ENCODE peak calls at places on chromosomes 11 and 22, in five cellular contexts. A is H9, T is cardiac septum, N is MM.1S, Q is islet precursor cell. M is an unnamed sample.

GRCh38 chr22:50347157-50347556 is 4.0 kb downstream of the PPP6R2 start:
- DNase-seq in T (no peak), N (no peak), A (no peak), Q (no peak), M (no peak)

GRCh38 chr22:38285015-38285414 is 12.2 kb upstream of the TMEM184B start:
- DNase-seq in Q (no peak), T (no peak), A (no peak), N (no peak), M (no peak)

GRCh38 chr22:36329217-36330078 is 58.3 kb downstream of the MYH9 start:
- DNase-seq in A (peak), N (no peak), Q (peak), T (no peak), M (peak)

GRCh38 chr11:117597083-117597482 is 199.9 kb downstream of the DSCAML1 start:
- DNase-seq in A (peak), Q (peak), T (peak), N (peak), M (peak)

GRCh38 chr11:111331711-111332479 is 33.5 kb downstream of the POU2AF3 start:
- DNase-seq in A (no peak), N (no peak), Q (no peak), T (no peak), M (no peak)

GRCh38 chr11:60953781-60954180 is 1.8 kb upstream of the SLC15A3 start:
- DNase-seq in T (no peak), Q (no peak), A (no peak), N (no peak), M (no peak)

GRCh38 chr11:71139516-71140205 is 112.7 kb downstream of the SHANK2 start:
- DNase-seq in A (no peak), Q (no peak), N (no peak), T (no peak), M (no peak)

GRCh38 chr11:72838691-72839305 is 24.6 kb downstream of the ATG16L2 start:
- DNase-seq in A (no peak), T (no peak), Q (no peak), N (no peak), M (no peak)

GRCh38 chr11:75428301-75428724 is 4.7 kb downstream of the KLHL35 start:
- DNase-seq in A (peak), Q (no peak), T (peak), N (no peak), M (peak)

M was measured in GM12865.